ENCODE peak calls at places on chromosomes 13 and 19, in eight cellular contexts. F is K562, E is HCT116, Y is endothelial cell of umbilical vein, P is GM23338, Z is GM12878, Q is H1, B is HepG2. A is an unnamed sample.

GRCh38 chr13:82717249-82717648 is 1165.0 kb downstream of the SLITRK1 start:
- DNase-seq in F (no peak), E (no peak), Y (peak; percentile 51), P (no peak), Z (no peak), Q (no peak), B (no peak), A (no peak)

GRCh38 chr19:54164369-54165068 is 5.0 kb upstream of the LENG1 start:
- DNase-seq in F (peak; percentile 90), E (peak; percentile 39), Y (peak; percentile 84), P (peak; percentile 97), Z (no peak), Q (peak; percentile 76), B (no peak), A (no peak)

GRCh38 chr19:18157465-18158063 is 4.6 kb downstream of the PIK3R2 start:
- DNase-seq in F (no peak), E (no peak), Y (no peak), P (peak; percentile 75), Z (no peak), Q (no peak), B (no peak), A (no peak)

GRCh38 chr19:56690668-56691067 is 19.1 kb upstream of the ZNF835 start:
- DNase-seq in F (no peak), E (no peak), Y (no peak), P (no peak), Z (no peak), Q (no peak), B (no peak), A (no peak)

GRCh38 chr19:52542984-52543664 is 15.7 kb downstream of the ZNF808 start:
- DNase-seq in F (no peak), E (no peak), Y (peak; percentile 17), P (no peak), Z (peak; percentile 66), Q (no peak), B (no peak), A (no peak)

GRCh38 chr13:30616927-30617314 is 799 bp upstream of the USPL1 start:
- DNase-seq in F (peak; percentile 62), E (peak; percentile 78), Y (peak; percentile 92), P (peak; percentile 81), Z (peak; percentile 61), Q (peak; percentile 17), B (peak; percentile 90), A (peak; percentile 77)

GRCh38 chr19:16702123-16702522 is 17.5 kb upstream of the NWD1 start:
- DNase-seq in F (no peak), E (no peak), Y (no peak), P (no peak), Z (no peak), Q (no peak), B (peak; percentile 10), A (peak; percentile 55)

GRCh38 chr19:16076958-16077611 is 790 bp downstream of the TPM4 start:
- DNase-seq in F (peak; percentile 33), E (no peak), Y (peak; percentile 35), P (peak; percentile 68), Z (no peak), Q (no peak), B (no peak), A (no peak)

GRCh38 chr13:45269204-45269603 is 68.4 kb upstream of the KCTD4 start:
- DNase-seq in F (peak; percentile 5), E (no peak), Y (no peak), P (peak; percentile 45), Z (no peak), Q (no peak), B (no peak), A (no peak)

GRCh38 chr13:23506821-23507210 is 63.4 kb upstream of the TNFRSF19 start:
- DNase-seq in F (no peak), E (no peak), Y (no peak), P (no peak), Z (no peak), Q (no peak), B (no peak), A (no peak)

GRCh38 chr13:80341771-80342271 is 895 bp upstream of the SPRY2 start:
- DNase-seq in F (peak; percentile 8), E (no peak), Y (peak; percentile 62), P (peak; percentile 77), Z (no peak), Q (no peak), B (peak; percentile 49), A (no peak)

GRCh38 chr13:73428137-73428536 is 369.3 kb downstream of the KLF5 start:
- DNase-seq in F (no peak), E (peak; percentile 81), Y (no peak), P (no peak), Z (no peak), Q (no peak), B (no peak), A (no peak)

GRCh38 chr19:40691421-40692211 is 1.2 kb upstream of the NUMBL start:
- DNase-seq in F (peak; percentile 54), E (no peak), Y (no peak), P (peak; percentile 71), Z (no peak), Q (no peak), B (no peak), A (no peak)

DNA sequence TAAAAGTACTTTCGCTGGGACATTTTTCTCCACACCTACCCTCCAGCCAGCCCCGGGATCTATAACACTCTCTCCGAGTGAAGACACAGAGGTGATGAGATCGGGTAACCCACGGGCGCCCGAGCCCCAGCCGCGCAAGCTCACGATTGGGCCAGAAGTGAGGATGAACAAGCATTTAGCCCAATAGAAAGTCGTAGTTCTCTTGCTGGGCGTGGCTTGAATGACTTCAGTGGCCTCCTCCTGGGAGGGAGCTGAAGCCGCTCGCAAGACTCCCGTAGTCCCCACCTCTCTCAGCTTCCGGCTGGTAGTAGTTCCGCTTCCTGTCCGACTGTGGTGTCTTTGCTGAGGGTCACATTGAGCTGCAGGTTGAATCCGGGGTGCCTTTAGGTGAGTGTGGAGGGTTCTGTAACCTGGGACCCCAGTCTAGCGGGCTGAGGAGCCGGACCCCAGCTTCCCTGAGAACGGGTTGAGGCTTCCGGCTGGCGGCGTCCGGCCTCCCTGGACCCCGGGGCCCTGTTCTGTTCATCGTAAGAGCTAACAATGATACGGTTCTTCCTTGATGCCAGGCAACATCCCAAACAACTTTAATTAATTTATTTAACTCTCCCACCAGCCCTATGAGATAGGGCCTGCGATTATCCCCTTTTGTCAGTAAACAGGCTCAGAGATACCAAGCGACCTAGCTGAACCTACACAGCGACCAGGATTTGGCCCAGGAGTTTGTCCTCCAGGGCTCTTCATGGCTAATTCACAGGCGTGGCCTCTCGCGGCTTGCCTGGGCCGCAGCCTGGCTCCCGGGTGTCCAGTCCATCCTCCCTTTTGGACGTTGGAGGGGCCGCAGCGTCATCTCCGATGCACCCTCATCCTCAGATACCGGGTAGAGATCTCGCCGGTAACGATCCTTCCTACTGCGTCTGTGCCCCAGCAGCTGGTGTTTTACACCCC is at the start of gene COX6B1:
- DNase-seq in F (peak; percentile 95), E (peak; percentile 94), Y (peak; percentile 96), P (peak; percentile 99), Z (peak; percentile 96), Q (peak; percentile 88), B (peak; percentile 97), A (peak; percentile 90)
- TF ChIP-seq POLR2AphosphoS5 in F (peak; percentile 94), E (peak; percentile 97), Y (peak; percentile 87), P (peak; percentile 93), Z (peak; percentile 94), Q (peak; percentile 71), B (peak; percentile 98), A (peak; percentile 97)

DNA sequence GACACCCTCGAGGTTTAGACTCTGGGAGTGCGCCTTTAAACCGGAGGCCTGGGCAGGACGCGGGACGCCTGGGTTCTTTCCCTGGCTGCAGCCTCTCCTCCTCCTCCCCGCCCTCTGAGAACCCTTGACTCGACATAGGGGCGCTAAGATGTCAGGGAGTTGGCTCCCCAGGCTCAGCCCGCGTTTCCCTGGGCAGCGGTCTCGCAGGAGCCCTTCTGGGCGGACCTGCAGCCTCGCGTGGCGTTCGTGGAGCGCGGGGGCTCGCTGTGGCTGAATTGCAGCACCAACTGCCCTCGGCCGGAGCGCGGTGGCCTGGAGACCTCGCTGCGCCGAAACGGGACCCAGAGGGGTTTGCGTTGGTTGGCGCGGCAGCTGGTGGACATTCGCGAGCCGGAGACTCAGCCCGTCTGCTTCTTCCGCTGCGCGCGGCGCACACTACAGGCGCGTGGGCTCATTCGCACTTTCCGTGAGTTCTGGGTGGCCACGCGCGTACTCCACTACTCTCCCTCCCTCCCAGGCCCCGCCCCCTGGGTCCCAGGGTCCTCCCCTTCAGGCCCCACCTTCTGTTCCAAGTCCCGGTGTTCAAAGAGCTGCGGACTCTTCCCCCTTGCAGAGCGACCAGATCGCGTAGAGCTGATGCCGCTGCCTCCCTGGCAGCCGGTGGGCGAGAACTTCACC is 1.3 kb downstream of the ICAM5 start:
- DNase-seq in F (peak; percentile 89), E (peak; percentile 50), Y (no peak), P (peak; percentile 76), Z (no peak), Q (no peak), B (peak; percentile 43), A (no peak)
- TF ChIP-seq EZH2 in F (no peak), E (no peak), Y (peak; percentile 14), P (peak; percentile 63), Z (no peak), Q (peak; percentile 87), B (no peak), A (no peak)

GRCh38 chr19:38004505-38005223 is 97.7 kb downstream of the SIPA1L3 start:
- DNase-seq in F (peak; percentile 78), E (peak; percentile 81), Y (peak; percentile 97), P (peak; percentile 94), Z (peak; percentile 95), Q (no peak), B (peak; percentile 42), A (no peak)

GRCh38 chr19:38004100-38004504 is 97.1 kb downstream of the SIPA1L3 start:
- DNase-seq in F (no peak), E (no peak), Y (no peak), P (no peak), Z (no peak), Q (no peak), B (no peak), A (no peak)

GRCh38 chr19:38005224-38005614 is 98.2 kb downstream of the SIPA1L3 start:
- DNase-seq in F (no peak), E (no peak), Y (no peak), P (no peak), Z (no peak), Q (no peak), B (no peak), A (no peak)

GRCh38 chr19:38001158-38001781 is 94.3 kb downstream of the SIPA1L3 start:
- DNase-seq in F (no peak), E (no peak), Y (no peak), P (no peak), Z (no peak), Q (no peak), B (no peak), A (no peak)

DNA sequence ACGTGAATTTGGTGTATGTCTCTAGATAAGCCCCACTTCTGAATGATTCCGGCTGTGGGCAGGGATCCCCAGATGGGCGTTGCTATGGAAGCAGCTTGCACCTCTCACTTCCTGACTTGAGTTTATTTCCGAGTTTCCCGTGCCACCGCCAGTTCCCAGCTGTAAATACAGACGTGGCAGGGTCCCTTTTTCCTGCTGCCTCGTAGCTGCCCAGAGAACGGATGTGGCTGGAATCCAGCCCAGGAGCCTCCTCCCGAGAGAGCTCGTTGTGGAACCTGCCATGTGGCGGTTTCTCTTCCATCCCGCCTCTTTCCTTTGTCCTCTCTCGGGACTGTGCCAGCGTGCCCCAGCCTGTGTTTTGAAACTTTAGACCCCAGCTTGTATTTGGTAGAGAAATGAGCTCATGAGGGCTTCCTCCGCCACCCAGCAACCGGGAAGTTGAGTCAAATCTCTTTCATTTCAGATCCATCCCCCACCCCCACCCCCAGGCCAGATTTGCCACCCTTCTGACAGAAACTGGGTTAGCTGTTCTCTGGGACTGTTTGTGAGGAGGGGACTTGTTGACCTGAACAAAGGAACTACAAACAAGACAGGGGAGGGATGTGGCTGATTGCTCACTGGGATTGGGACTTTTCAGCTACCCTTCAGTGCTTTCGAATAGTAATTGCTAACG is 96.6 kb downstream of the SIPA1L3 start:
- DNase-seq in F (no peak), E (no peak), Y (peak; percentile 98), P (peak; percentile 84), Z (peak; percentile 51), Q (no peak), B (no peak), A (no peak)
- TF ChIP-seq POLR2AphosphoS5 in F (no peak), E (peak; percentile 44), Y (peak; percentile 89), P (peak; percentile 36), Z (no peak), Q (peak; percentile 66), B (no peak), A (no peak)

GRCh38 chr19:41933131-41933458 is 4.8 kb upstream of the ERFL start:
- DNase-seq in F (no peak), E (no peak), Y (no peak), P (no peak), Z (no peak), Q (no peak), B (no peak), A (no peak)
- TF ChIP-seq EZH2 in F (no peak), E (no peak), Y (peak; percentile 49), P (no peak), Z (no peak), Q (peak; percentile 31), B (peak; percentile 8), A (no peak)